ENCODE peak calls at places on chromosomes 2 and 18, in five cellular contexts. Q is testis, X is sigmoid colon, M is K562, K is esophagus squamous epithelium. C is an unnamed sample.
A peak's percentile ranks its signal among the peaks of the same experiment; 100 is the strongest.

GRCh38 chr2:138827426-138828054 is 47.4 kb upstream of the NXPH2 start:
- DNase-seq in Q (peak; percentile 28), X (no peak), M (peak; percentile 67), K (no peak), C (peak; percentile 14)

GRCh38 chr2:61493523-61493942 is 22.6 kb upstream of the USP34 start:
- DNase-seq in Q (no peak), X (no peak), M (no peak), K (no peak), C (no peak)

GRCh38 chr2:68230246-68231060 is 21.9 kb downstream of the PPP3R1 start:
- DNase-seq in Q (no peak), X (no peak), M (no peak), K (no peak), C (no peak)

GRCh38 chr2:20678751-20679150 is 11.8 kb downstream of the GDF7 start:
- DNase-seq in Q (no peak), X (no peak), M (no peak), K (no peak), C (no peak)

GRCh38 chr2:177692042-177692823 is 299.7 kb downstream of the AGPS start:
- DNase-seq in Q (no peak), X (no peak), M (no peak), K (no peak), C (no peak)

GRCh38 chr2:197075286-197075685 is 148.8 kb upstream of the PGAP1 start:
- DNase-seq in Q (no peak), X (no peak), M (no peak), K (no peak), C (no peak)

GRCh38 chr2:35973132-35973736 is 382.3 kb upstream of the CRIM1 start:
- DNase-seq in Q (peak; percentile 46), X (no peak), M (no peak), K (no peak), C (no peak)

GRCh38 chr2:73983322-73984202 is 1.1 kb upstream of the TET3 start:
- DNase-seq in Q (no peak), X (no peak), M (peak; percentile 62), K (no peak), C (no peak)

GRCh38 chr2:13109516-13109915 is 392.8 kb downstream of the TRIB2 start:
- DNase-seq in Q (no peak), X (no peak), M (no peak), K (no peak), C (no peak)

GRCh38 chr2:68726608-68727367 is 7.8 kb upstream of the ARHGAP25 start:
- DNase-seq in Q (no peak), X (no peak), M (no peak), K (peak; percentile 20), C (no peak)

GRCh38 chr2:20190862-20191713 is 33.8 kb downstream of the SDC1 start:
- DNase-seq in Q (no peak), X (no peak), M (no peak), K (no peak), C (no peak)

GRCh38 chr2:199459286-199460100 is 1.8 kb upstream of the SATB2 start:
- DNase-seq in Q (peak; percentile 94), X (peak; percentile 96), M (peak; percentile 84), K (peak; percentile 17), C (peak; percentile 96)

GRCh38 chr2:189940913-189941312 is 121.6 kb downstream of the MSTN start:
- DNase-seq in Q (no peak), X (no peak), M (no peak), K (no peak), C (no peak)

DNA sequence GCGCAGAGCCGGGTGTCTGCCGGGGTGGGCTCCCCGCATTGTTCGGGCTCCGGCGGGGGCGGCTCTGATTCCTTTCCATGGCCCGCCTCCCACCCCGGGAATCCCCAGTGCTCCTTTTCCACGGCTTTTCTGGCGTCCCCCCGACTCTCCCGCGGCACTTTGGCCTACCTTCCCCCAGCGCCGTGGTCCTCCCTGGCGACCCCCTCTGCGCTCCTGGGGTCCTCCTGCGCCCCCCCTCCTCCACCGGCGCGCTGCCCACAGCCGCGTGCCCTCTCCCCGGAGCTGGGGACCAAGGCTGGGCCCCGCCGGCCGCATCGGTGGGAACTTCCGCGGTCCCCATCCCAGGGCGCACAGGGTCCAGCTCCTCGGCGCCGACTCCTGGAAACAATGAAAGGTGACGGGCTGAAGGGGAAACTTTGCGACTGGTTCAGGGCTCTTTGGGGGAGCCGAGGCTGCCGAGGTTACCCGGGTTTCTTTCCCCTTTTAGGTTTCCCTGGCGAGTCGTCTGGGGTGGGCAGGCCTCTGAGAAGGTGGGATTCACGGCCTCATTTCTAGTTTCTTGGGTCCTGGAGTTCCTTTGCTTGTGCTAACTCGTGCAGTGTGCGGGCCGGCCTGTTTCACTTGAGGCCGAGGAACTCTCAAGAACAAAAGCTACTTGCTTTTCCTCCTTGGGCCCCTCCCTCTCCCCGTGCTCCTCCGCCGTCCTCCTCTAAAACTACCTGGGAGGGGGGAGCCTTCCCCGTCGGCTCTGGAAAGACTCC is 2.2 kb downstream of the TGIF1 start:
- DNase-seq in Q (peak; percentile 66), X (peak; percentile 83), M (peak; percentile 80), K (no peak), C (peak; percentile 74)
- TF ChIP-seq POLR2A in Q (no peak), X (peak; percentile 38), M (no peak), K (no peak), C (no peak)

DNA sequence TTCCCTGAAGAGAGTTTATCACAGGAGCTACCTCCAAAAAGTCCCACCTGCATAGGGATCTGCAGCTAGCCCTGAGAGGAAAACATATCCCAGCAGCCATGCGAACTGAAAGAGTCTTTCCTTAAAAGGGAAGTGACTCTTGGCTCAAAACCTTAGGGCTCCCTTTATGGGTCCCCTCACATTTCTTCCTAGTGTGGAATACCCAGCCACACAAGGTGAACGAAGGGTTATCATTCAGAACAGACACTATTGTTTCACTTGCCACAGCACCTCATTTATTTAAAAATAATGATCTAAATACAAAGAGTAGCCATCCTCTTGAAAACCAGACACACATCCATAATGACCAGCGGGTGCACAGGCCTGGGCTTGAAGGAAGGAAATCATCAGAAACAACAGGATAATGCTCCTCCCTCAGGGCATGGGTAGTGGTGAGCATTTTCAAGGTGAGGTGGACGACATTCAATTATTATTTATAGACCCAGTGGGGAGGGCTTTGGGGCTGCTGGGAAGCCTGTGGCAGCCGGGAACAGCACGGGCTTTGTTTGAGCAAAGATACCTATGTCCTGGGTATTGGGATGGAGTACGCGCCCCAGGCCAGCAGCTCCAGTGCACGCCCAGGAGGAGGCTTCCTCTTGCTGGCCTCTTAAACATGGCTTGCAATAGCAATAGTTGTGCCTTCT is 119.0 kb upstream of the ITGA6 start:
- DNase-seq in Q (no peak), X (no peak), M (no peak), K (no peak), C (no peak)
- H3K27ac ChIP-seq in Q (no peak overlapping the region), X (peak overlapping the region; percentile 32), M (no peak overlapping the region), K (peak overlapping the region; percentile 9), C (no peak overlapping the region)

DNA sequence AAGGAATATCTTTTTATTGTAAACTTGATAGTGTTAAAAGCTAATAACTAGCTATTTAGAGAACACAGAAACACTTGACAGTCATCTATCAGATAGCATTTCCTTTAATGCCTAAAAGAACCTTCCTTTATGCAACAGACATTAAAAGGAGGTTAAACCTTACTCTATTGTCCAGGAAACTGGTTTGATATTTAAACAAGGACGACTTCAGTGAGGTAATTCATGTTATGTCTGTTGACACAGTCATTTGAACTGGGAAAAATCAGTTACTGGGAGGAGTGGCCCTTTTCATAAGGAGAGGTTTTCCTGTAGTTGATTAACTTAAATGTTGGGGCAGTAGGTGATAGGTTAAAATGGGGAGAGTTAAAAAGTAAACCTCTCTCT is 6.7 kb downstream of the TGIF1 start:
- DNase-seq in Q (no peak), X (no peak), M (no peak), K (no peak), C (no peak)
- TF ChIP-seq POLR2A in Q (no peak), X (no peak), M (no peak), K (no peak), C (no peak)

DNA sequence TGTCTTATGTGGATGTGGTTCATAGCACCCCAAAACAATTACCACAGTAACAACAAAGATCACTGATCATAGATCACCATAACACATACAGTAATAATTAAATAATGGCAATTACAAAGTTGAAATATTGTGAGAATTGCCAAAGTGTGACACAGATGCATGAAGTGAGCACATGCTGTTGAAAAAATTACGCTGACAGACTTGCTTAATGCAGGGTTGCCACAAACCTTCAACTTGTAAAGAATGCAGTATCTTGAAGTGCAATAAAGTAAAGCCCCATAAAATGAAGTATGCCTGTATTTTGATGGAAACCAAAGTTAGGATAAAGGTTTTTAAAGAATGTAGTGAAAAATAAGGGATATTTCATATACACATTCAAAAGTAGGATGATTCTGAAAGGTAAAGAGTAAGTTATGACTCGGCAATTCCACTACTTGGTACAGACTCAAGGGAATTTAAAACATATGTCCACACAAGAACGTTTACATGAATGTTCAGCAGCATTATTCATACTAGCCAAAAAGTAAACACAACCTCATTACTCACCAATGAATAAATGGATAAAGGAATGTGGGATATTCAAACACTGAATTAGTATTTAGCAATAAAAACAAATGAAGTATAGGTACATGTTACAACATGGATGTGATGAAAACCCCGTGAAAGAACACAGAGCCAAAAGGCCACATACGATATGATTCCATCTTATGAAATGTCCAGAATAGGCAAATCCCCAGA is 61.6 kb downstream of the SCN9A start:
- DNase-seq in Q (no peak), X (no peak), M (no peak), K (no peak), C (no peak)
- H3K27ac ChIP-seq in Q (no peak overlapping the region), X (no peak overlapping the region), M (no peak overlapping the region), K (no peak overlapping the region), C (no peak overlapping the region)

GRCh38 chr18:12430137-12430990 is 22.6 kb downstream of the PRELID3A start:
- DNase-seq in Q (no peak), X (no peak), M (no peak), K (no peak), C (no peak)
- TF ChIP-seq POLR2A in Q (no peak), X (no peak), M (peak; percentile 23), K (no peak), C (no peak)

C was measured in adrenal gland.